ENCODE peak calls at places on chromosome 12, in six cellular contexts. W, B, J, I, F and A are unnamed samples.
A peak's percentile ranks its signal among the peaks of the same experiment; 100 is the strongest.

GRCh38 chr12:130555628-130556485 is 160.2 kb downstream of the RIMBP2 start:
- DNase-seq in W (no peak), B (no peak), J (no peak), I (no peak), F (no peak), A (no peak)

GRCh38 chr12:19482551-19483109 is 43.3 kb downstream of the AEBP2 start:
- DNase-seq in W (no peak), B (peak; percentile 67), J (no peak), I (no peak), F (peak; percentile 52), A (peak; percentile 32)

GRCh38 chr12:26937443-26937862 is 328 bp downstream of the INTS13 start:
- DNase-seq in W (no peak), B (no peak), J (no peak), I (no peak), F (no peak), A (no peak)

GRCh38 chr12:28026701-28027100 is 54.2 kb upstream of the PTHLH start:
- DNase-seq in W (no peak), B (no peak), J (no peak), I (no peak), F (no peak), A (no peak)

GRCh38 chr12:74903522-74903921 is 306.1 kb downstream of the KCNC2 start:
- DNase-seq in W (no peak), B (no peak), J (no peak), I (no peak), F (no peak), A (no peak)

GRCh38 chr12:6843118-6843902 is 2.6 kb downstream of the GNB3 start:
- DNase-seq in W (no peak), B (no peak), J (peak; percentile 59), I (no peak), F (no peak), A (no peak)

GRCh38 chr12:53965251-53966069 is 7.5 kb upstream of the HOXC11 start:
- DNase-seq in W (no peak), B (no peak), J (no peak), I (no peak), F (no peak), A (no peak)

GRCh38 chr12:9039397-9039977 is 50.1 kb downstream of the KLRG1 start:
- DNase-seq in W (no peak), B (peak; percentile 60), J (peak; percentile 48), I (peak; percentile 4), F (no peak), A (peak; percentile 69)

GRCh38 chr12:39905152-39905551 is 200.7 kb downstream of the SLC2A13 start:
- DNase-seq in W (no peak), B (no peak), J (no peak), I (no peak), F (no peak), A (no peak)